ENCODE peak calls at places on chromosomes 6 and 20, in four cellular contexts. One of them, this sample, is unnamed.

GRCh38 chr6:137878810-137879285 is 11.8 kb downstream of the TNFAIP3 start:
- DNase-seq in psoas muscle: peak; percentile 82
- DNase-seq in AG09309: no peak
- DNase-seq in K562: no peak
- DNase-seq in this sample: no peak

GRCh38 chr6:111750753-111751684 is 122.2 kb downstream of the FYN start:
- DNase-seq in K562: no peak
- DNase-seq in AG09309: no peak
- DNase-seq in psoas muscle: no peak
- DNase-seq in this sample: no peak

GRCh38 chr6:147749331-147749730 is 240.8 kb downstream of the SAMD5 start:
- DNase-seq in AG09309: no peak
- DNase-seq in psoas muscle: no peak
- DNase-seq in K562: no peak
- DNase-seq in this sample: no peak

GRCh38 chr6:139778688-139779087 is 404.2 kb upstream of the CITED2 start:
- DNase-seq in K562: no peak
- DNase-seq in psoas muscle: no peak
- DNase-seq in AG09309: peak; percentile 13
- DNase-seq in this sample: peak; percentile 24

GRCh38 chr6:145096846-145097245 is 638.5 kb downstream of the EPM2A start:
- DNase-seq in AG09309: no peak
- DNase-seq in psoas muscle: no peak
- DNase-seq in K562: no peak
- DNase-seq in this sample: no peak

GRCh38 chr20:64079273-64080012 is at the start of gene RGS19:
- DNase-seq in K562: peak; percentile 91
- DNase-seq in AG09309: no peak
- DNase-seq in psoas muscle: peak; percentile 85
- DNase-seq in this sample: no peak

GRCh38 chr6:80174931-80175572 is 68.6 kb downstream of the BCKDHB start:
- DNase-seq in AG09309: peak; percentile 73
- DNase-seq in K562: no peak
- DNase-seq in psoas muscle: no peak
- DNase-seq in this sample: no peak

GRCh38 chr6:44304282-44305199 is 8.6 kb downstream of the AARS2 start:
- DNase-seq in psoas muscle: peak; percentile 61
- DNase-seq in AG09309: no peak
- DNase-seq in K562: peak; percentile 78
- DNase-seq in this sample: no peak

GRCh38 chr6:53426544-53427270 is 78.0 kb upstream of the ELOVL5 start:
- DNase-seq in AG09309: no peak
- DNase-seq in psoas muscle: no peak
- DNase-seq in K562: no peak
- DNase-seq in this sample: no peak

GRCh38 chr20:37337208-37337955 is 8.6 kb upstream of the SRC start:
- DNase-seq in AG09309: no peak
- DNase-seq in K562: no peak
- DNase-seq in psoas muscle: no peak
- DNase-seq in this sample: no peak
- H3K4me3 ChIP-seq in AG09309: no peak overlapping the region
- H3K4me3 ChIP-seq in K562: no peak overlapping the region
- H3K4me3 ChIP-seq in psoas muscle: no peak overlapping the region
- H3K4me3 ChIP-seq in this sample: no peak overlapping the region

DNA sequence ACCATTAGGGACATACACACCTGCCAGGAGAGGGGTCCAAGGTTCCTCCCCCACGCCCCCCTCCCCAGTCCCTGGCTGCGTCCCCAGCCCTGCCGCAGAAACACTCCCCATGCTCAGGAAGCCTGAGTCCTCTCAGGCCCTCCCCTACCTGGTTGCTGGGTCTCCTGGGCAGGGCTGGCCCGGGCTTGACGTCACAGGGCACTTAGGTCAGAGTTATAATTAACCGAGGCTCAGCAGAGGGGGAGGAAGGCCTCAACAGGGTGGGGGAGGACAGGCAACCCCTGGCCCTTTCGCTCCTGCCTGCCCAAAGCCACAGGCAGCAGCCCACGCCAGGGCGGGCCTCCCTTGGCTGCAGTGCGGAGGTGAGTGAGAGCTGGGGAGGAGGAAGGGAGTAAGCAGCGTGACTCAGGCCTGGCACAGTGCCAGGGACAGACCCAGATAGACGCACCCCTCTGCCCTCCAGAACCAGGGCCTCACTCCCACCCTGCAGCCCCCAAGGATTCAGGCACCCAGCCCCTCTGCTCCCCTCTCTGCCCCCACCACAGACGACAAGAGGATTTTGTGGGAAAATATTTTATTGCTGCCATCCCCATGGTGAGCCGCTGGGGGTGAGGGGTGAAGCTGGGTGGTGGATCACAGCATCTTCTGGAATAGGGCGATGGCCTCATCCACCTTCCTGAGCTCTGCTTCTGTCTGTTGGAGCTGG is at the start of gene VWA7:
- DNase-seq in AG09309: no peak
- DNase-seq in psoas muscle: peak; percentile 86
- DNase-seq in K562: peak; percentile 98
- DNase-seq in this sample: peak; percentile 26
- H3K4me3 ChIP-seq in AG09309: no peak within 1 kb of the TSS
- H3K4me3 ChIP-seq in psoas muscle: peak within 1 kb of the TSS; percentile 55
- H3K4me3 ChIP-seq in K562: peak within 1 kb of the TSS; percentile 10
- H3K4me3 ChIP-seq in this sample: no peak within 1 kb of the TSS

DNA sequence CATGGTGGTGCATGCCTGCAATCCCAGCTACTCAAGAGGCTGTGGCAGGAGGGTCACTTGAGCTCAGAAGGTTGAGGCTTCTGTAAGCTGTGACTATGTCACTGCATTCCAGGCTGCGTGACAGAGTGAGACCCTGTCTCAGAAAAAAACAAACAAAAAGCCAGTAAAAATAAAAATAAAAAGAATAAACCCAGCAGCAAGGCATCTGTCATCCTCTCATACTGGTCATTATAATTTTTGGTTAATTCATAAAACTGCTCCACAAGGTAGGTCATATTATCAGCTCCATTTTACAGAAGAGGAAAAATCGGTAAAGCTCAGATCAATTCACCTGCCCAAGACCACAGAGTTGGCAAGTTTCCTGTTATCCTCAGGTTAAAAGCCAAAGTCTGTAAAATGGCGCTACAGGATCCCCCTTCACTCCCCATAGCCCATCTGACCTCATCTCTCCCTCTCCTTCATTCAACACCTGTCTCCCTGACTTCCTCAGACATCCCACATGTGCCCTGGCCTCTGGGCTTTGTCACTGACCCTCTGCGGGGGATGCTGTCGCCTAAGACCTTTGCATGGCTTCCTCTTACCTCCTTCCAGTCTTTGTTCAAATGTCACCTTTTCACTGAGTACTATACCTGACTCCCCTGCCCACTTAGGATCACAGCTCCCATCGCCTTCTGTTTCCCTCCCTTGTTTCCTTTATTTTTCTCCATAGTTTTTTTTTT is 213.2 kb upstream of the ZNF217 start:
- DNase-seq in AG09309: no peak
- DNase-seq in psoas muscle: no peak
- DNase-seq in K562: no peak
- DNase-seq in this sample: no peak
- H3K4me3 ChIP-seq in AG09309: no peak overlapping the region
- H3K4me3 ChIP-seq in psoas muscle: no peak overlapping the region
- H3K4me3 ChIP-seq in K562: no peak overlapping the region
- H3K4me3 ChIP-seq in this sample: no peak overlapping the region

GRCh38 chr6:25006565-25007001 is 70.8 kb upstream of the RIPOR2 start:
- DNase-seq in K562: no peak
- DNase-seq in AG09309: no peak
- DNase-seq in psoas muscle: peak; percentile 68
- DNase-seq in this sample: no peak

GRCh38 chr6:25004357-25004756 is 68.6 kb upstream of the RIPOR2 start:
- DNase-seq in psoas muscle: no peak
- DNase-seq in K562: no peak
- DNase-seq in AG09309: no peak
- DNase-seq in this sample: no peak

GRCh38 chr6:25006075-25006474 is 70.3 kb upstream of the RIPOR2 start:
- DNase-seq in psoas muscle: no peak
- DNase-seq in K562: no peak
- DNase-seq in AG09309: no peak
- DNase-seq in this sample: no peak

GRCh38 chr6:25005010-25005409 is 69.2 kb upstream of the RIPOR2 start:
- DNase-seq in AG09309: no peak
- DNase-seq in K562: no peak
- DNase-seq in psoas muscle: no peak
- DNase-seq in this sample: no peak

DNA sequence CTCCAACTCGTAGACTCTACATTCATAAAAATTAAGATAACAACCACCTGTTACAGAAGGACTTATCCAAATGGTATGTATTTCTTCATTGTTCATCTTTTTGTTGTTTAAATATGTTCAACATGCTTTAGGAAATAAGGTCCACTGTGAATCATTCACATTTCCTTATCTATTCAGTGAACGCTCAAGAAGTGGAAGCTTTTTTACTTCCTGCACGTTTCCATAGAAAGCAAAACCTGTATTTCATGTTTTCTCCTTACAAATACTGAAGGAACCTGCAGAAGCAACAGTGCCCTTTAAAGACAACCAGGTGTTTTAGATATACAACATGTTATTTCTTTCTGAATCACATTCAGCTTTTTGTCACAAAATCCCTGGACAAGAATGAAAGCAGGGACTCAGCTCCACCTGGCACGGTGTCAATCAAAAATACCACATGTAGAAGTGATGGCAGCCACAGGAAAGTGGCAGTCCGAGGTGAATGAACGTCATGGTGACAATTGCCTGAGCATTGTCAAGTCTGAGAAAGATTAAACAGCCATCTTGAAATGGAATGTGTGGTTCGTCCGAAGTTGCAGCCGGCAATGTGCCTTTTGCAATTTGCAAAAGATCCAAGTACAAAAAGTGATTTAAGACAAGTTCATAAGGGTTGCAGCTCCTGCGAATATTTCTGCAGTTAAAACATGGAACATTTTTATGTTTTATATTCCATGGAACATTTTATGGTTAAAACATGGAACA is 66.7 kb upstream of the RIPOR2 start:
- DNase-seq in AG09309: no peak
- DNase-seq in K562: no peak
- DNase-seq in psoas muscle: no peak
- DNase-seq in this sample: no peak
- H3K4me3 ChIP-seq in AG09309: no peak overlapping the region
- H3K4me3 ChIP-seq in K562: no peak overlapping the region
- H3K4me3 ChIP-seq in psoas muscle: no peak overlapping the region
- H3K4me3 ChIP-seq in this sample: no peak overlapping the region

GRCh38 chr6:167764215-167764614 is 62.5 kb upstream of the AFDN start:
- DNase-seq in AG09309: no peak
- DNase-seq in psoas muscle: no peak
- DNase-seq in K562: no peak
- DNase-seq in this sample: no peak

GRCh38 chr6:167760979-167761793 is 65.5 kb upstream of the AFDN start:
- DNase-seq in AG09309: no peak
- DNase-seq in psoas muscle: no peak
- DNase-seq in K562: no peak
- DNase-seq in this sample: peak; percentile 78

GRCh38 chr6:167761794-167762258 is 64.9 kb upstream of the AFDN start:
- DNase-seq in K562: no peak
- DNase-seq in psoas muscle: no peak
- DNase-seq in AG09309: no peak
- DNase-seq in this sample: no peak

GRCh38 chr6:167763056-167763944 is 63.4 kb upstream of the AFDN start:
- DNase-seq in K562: no peak
- DNase-seq in AG09309: no peak
- DNase-seq in psoas muscle: no peak
- DNase-seq in this sample: no peak

GRCh38 chr6:167762259-167762962 is 64.3 kb upstream of the AFDN start:
- DNase-seq in K562: no peak
- DNase-seq in psoas muscle: no peak
- DNase-seq in AG09309: no peak
- DNase-seq in this sample: peak; percentile 6
- H3K4me3 ChIP-seq in K562: no peak overlapping the region
- H3K4me3 ChIP-seq in psoas muscle: no peak overlapping the region
- H3K4me3 ChIP-seq in AG09309: no peak overlapping the region
- H3K4me3 ChIP-seq in this sample: no peak overlapping the region

GRCh38 chr6:84033523-84034451 is at the start of gene MRAP2:
- DNase-seq in K562: peak; percentile 68
- DNase-seq in AG09309: no peak
- DNase-seq in psoas muscle: no peak
- DNase-seq in this sample: no peak
- H3K4me3 ChIP-seq in K562: peak within 1 kb of the TSS; percentile 93
- H3K4me3 ChIP-seq in AG09309: peak within 1 kb of the TSS; percentile 65
- H3K4me3 ChIP-seq in psoas muscle: peak within 1 kb of the TSS; percentile 69
- H3K4me3 ChIP-seq in this sample: peak within 1 kb of the TSS; percentile 60

DNA sequence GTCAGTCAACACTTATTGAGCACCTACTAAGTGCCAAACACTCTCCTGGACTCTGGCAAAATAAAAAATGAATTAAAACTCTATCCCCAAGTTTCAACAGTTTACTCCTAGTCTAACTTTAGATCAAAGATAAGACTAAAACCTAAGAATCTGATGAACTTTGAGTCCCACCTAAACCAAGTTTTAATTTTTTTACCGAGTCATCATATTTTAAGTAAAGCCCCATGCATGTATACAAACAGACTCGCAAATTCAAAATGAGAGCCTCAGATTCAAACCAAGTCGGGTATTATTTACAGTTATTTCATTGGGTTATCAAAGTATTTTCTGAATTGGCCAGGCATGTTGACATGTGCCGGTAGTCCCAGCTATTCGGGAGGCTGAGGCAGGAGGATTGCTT is 28.2 kb downstream of the BNIP5 start:
- DNase-seq in psoas muscle: no peak
- DNase-seq in AG09309: no peak
- DNase-seq in K562: no peak
- DNase-seq in this sample: no peak
- H3K4me3 ChIP-seq in psoas muscle: no peak overlapping the region
- H3K4me3 ChIP-seq in AG09309: no peak overlapping the region
- H3K4me3 ChIP-seq in K562: no peak overlapping the region
- H3K4me3 ChIP-seq in this sample: no peak overlapping the region